ENCODE peak calls at places on chromosomes 4 and X, in six cellular contexts. Y is H9, R is brain microvascular endothelial cell, Q is progenitor cell of endocrine pancreas, S is nephron progenitor cell, A is osteocyte. P is an unnamed sample.

GRCh38 chrX:151974336-151975227 is at the start of gene GABRE:
- DNase-seq in R (no peak), Y (peak), A (no peak), S (peak), Q (peak), P (no peak)

GRCh38 chrX:134459683-134460004 is 321 bp upstream of the HPRT1 start:
- DNase-seq in Q (no peak), S (no peak), A (no peak), R (peak), Y (no peak), P (no peak)

GRCh38 chr4:89506866-89507494 is 199.4 kb upstream of the GPRIN3 start:
- DNase-seq in Y (no peak), Q (no peak), A (no peak), R (no peak), S (no peak), P (no peak)

GRCh38 chr4:6730603-6731300 is 14.8 kb downstream of the BLOC1S4 start:
- DNase-seq in A (no peak), Q (no peak), S (no peak), Y (peak), R (no peak), P (no peak)

GRCh38 chr4:6245246-6246169 is 24.1 kb upstream of the WFS1 start:
- DNase-seq in Q (no peak), A (no peak), S (no peak), R (no peak), Y (peak), P (peak)

GRCh38 chr4:177410566-177410965 is 31.7 kb downstream of the AGA start:
- DNase-seq in S (no peak), Q (no peak), R (no peak), Y (no peak), A (no peak), P (no peak)

GRCh38 chr4:53763813-53764597 is 172.7 kb upstream of the LNX1 start:
- DNase-seq in A (no peak), Y (no peak), Q (no peak), R (peak), S (no peak), P (no peak)

GRCh38 chr4:139633661-139634060 is 32.0 kb upstream of the MGST2 start:
- DNase-seq in R (peak), Y (peak), Q (no peak), A (no peak), S (no peak), P (no peak)

GRCh38 chr4:139219450-139220055 is 42.5 kb upstream of the ELF2 start:
- DNase-seq in Q (no peak), S (no peak), A (no peak), Y (no peak), R (no peak), P (no peak)

GRCh38 chrX:135484636-135485289 is 35.7 kb upstream of the INTS6L start:
- DNase-seq in S (no peak), R (peak), Y (no peak), A (no peak), Q (no peak), P (no peak)

GRCh38 chrX:21811832-21812231 is 27.6 kb upstream of the MBTPS2 start:
- DNase-seq in A (no peak), Y (no peak), S (no peak), Q (no peak), R (no peak), P (no peak)

GRCh38 chrX:2282490-2283090 is 218.2 kb downstream of the DHRSX start:
- DNase-seq in Q (no peak), A (no peak), R (no peak), Y (no peak), S (no peak), P (no peak)

GRCh38 chrX:39805825-39806224 is 291.9 kb downstream of the BCOR start:
- DNase-seq in A (no peak), S (no peak), R (no peak), Q (no peak), Y (no peak), P (no peak)

GRCh38 chr4:157792716-157793115 is 380.1 kb downstream of the GASK1B start:
- DNase-seq in Q (no peak), A (no peak), S (no peak), R (peak), Y (no peak), P (no peak)

GRCh38 chr4:56755901-56756300 is 65.6 kb downstream of the SPINK2 start:
- DNase-seq in Q (no peak), Y (no peak), A (no peak), R (no peak), S (no peak), P (no peak)

GRCh38 chr4:86496094-86497060 is 97.7 kb upstream of the PTPN13 start:
- DNase-seq in S (peak), A (no peak), Y (no peak), R (peak), Q (no peak), P (no peak)

GRCh38 chrX:11886745-11887144 is 128.7 kb downstream of the MSL3 start:
- DNase-seq in S (no peak), A (no peak), Y (no peak), R (peak), Q (no peak), P (no peak)

GRCh38 chr4:152935138-152935537 is 985 bp upstream of the FHDC1 start:
- DNase-seq in Q (peak), Y (peak), R (no peak), S (peak), A (no peak), P (no peak)

GRCh38 chr4:81493895-81494490 is 22.3 kb upstream of the RASGEF1B start:
- DNase-seq in S (no peak), A (no peak), Y (no peak), Q (no peak), R (no peak), P (no peak)

GRCh38 chrX:124117325-124117724 is 155.8 kb downstream of the STAG2 start:
- DNase-seq in Q (no peak), R (no peak), S (no peak), Y (no peak), A (no peak), P (no peak)

GRCh38 chr4:52577285-52577968 is 81.7 kb downstream of the USP46 start:
- DNase-seq in A (no peak), R (peak), Q (no peak), S (no peak), Y (no peak), P (no peak)

GRCh38 chrX:15549189-15550012 is 48.8 kb downstream of the BMX start:
- DNase-seq in Q (no peak), R (no peak), Y (no peak), A (no peak), S (no peak), P (no peak)

GRCh38 chr4:675980-676870 is 1.9 kb downstream of the MYL5 start:
- DNase-seq in S (no peak), A (no peak), R (no peak), Y (peak), Q (no peak), P (no peak)

GRCh38 chrX:12080265-12080664 is 58.0 kb upstream of the FRMPD4 start:
- DNase-seq in A (no peak), R (peak), Y (peak), S (peak), Q (no peak), P (no peak)

GRCh38 chr4:74365761-74366160 is 816 bp downstream of the EREG start:
- DNase-seq in R (no peak), A (no peak), Q (peak), Y (peak), S (peak), P (no peak)

GRCh38 chrX:1072637-1073377 is 139.6 kb downstream of the CRLF2 start:
- DNase-seq in Y (peak), A (no peak), S (no peak), R (no peak), Q (no peak), P (no peak)

GRCh38 chr4:38529189-38530115 is 134.5 kb upstream of the KLF3 start:
- DNase-seq in A (no peak), Y (no peak), R (no peak), S (no peak), Q (no peak), P (no peak)

GRCh38 chrX:1595711-1596060 is 4.3 kb downstream of the AKAP17A start:
- DNase-seq in Q (no peak), S (no peak), Y (no peak), R (no peak), A (no peak), P (peak)

GRCh38 chr4:10750714-10751113 is 66.1 kb upstream of the CLNK start:
- DNase-seq in R (no peak), Q (no peak), A (no peak), S (no peak), Y (no peak), P (no peak)

GRCh38 chr4:86927843-86928395 is 6.9 kb upstream of the AFF1 start:
- DNase-seq in R (peak), Y (peak), S (no peak), Q (no peak), A (no peak), P (no peak)

GRCh38 chr4:87982446-87982845 is 6.9 kb downstream of the SPP1 start:
- DNase-seq in Q (no peak), Y (no peak), A (no peak), R (peak), S (no peak), P (no peak)

GRCh38 chrX:33171071-33171470 is 40.3 kb downstream of the DMD start:
- DNase-seq in A (no peak), Q (no peak), Y (no peak), S (no peak), R (no peak), P (no peak)

GRCh38 chr4:2689114-2689513 is 67.0 kb downstream of the TNIP2 start:
- DNase-seq in Y (no peak), Q (no peak), R (no peak), A (no peak), S (no peak), P (no peak)

GRCh38 chrX:65985211-65985610 is 54.7 kb downstream of the VSIG4 start:
- DNase-seq in Y (no peak), Q (no peak), S (no peak), A (no peak), R (no peak), P (no peak)

GRCh38 chrX:152412105-152412504 is 39.0 kb downstream of the GABRA3 start:
- DNase-seq in A (no peak), Q (no peak), R (no peak), S (no peak), Y (no peak), P (no peak)

GRCh38 chrX:40854242-40854641 is 118.9 kb upstream of the MED14 start:
- DNase-seq in Q (no peak), A (no peak), R (no peak), Y (no peak), S (no peak), P (no peak)

GRCh38 chr4:57109847-57110634 is at the start of gene IGFBP7:
- DNase-seq in Y (no peak), R (no peak), A (peak), Q (peak), S (peak), P (peak)

GRCh38 chr4:88673886-88674285 is 23.7 kb downstream of the NAP1L5 start:
- DNase-seq in A (no peak), Y (no peak), R (no peak), Q (no peak), S (no peak), P (no peak)

DNA sequence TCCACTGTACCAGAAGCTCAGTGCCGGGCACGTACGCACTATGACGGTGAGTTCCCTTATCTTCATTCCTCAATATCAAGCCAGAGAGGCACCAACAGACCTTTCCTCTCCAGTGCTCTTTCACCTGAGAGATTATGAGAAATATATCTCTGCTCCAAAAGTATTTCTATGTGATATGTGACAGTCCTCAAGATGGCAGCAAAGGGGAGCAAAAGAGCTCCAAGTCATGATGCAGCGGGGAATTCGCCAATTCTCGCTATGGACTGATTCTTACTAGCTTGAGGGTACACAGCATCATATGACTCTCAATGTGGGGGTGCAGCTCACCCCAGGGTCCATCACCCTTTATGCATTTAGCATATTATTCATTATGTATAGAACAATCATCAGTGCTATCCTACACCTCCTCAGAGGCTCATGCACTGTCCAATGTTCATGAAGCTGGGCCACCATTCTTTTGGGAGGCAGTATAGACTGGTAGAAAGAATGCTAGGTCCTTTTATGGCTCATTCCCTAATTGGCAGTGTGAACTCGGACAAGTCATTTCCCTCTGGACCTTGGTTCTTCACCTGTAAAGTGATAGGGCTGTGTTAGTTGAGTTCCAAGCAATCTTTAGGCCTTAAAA is 12.8 kb upstream of the IQSEC2 start:
- DNase-seq in A (no peak), Y (no peak), Q (no peak), R (peak), S (no peak), P (no peak)
- TF ChIP-seq CTCF in A (peak), Y (peak), Q (no peak), R (peak), S (no peak), P (peak)

DNA sequence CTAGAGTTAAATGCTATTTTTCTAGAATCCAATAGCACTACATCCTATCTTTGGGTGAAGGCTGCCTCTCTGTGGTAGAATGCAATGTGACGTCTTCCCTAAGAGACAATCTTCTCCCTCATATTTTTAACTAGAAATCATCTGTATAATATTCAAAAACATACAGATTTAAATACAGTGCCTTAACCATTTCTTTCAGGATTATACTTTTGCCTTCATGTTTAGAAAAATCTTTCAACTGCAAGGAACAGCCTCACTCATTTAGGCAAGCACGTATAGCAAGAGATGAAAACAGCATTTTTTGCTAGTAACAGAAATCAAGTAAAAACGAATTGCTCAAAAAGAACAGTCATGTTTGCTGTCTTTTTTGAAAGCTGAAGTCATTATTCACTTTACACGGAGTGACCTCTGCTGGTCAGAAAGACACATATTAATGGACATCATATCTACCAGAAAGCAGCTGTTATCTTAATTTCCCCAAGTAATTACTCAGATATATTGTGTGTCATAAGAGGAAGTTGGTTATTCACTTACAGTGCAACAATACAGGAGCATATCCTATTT is 422.3 kb downstream of the STPG2 start:
- DNase-seq in A (no peak), Y (no peak), Q (no peak), R (peak), S (no peak), P (no peak)
- TF ChIP-seq CTCF in A (peak), Y (peak), Q (peak), R (peak), S (peak), P (peak)

GRCh38 chr4:146343776-146344175 is 129.4 kb downstream of the REELD1 start:
- DNase-seq in Q (no peak), R (no peak), S (no peak), A (no peak), Y (no peak), P (no peak)

GRCh38 chr4:146343199-146343598 is 128.9 kb downstream of the REELD1 start:
- DNase-seq in A (no peak), R (no peak), Y (no peak), Q (no peak), S (no peak), P (no peak)

GRCh38 chr4:146338512-146338911 is 124.2 kb downstream of the REELD1 start:
- DNase-seq in Y (no peak), A (no peak), S (no peak), R (no peak), Q (no peak), P (no peak)

GRCh38 chr4:146342600-146343192 is 128.4 kb downstream of the REELD1 start:
- DNase-seq in Q (no peak), S (peak), A (no peak), R (peak), Y (no peak), P (no peak)

DNA sequence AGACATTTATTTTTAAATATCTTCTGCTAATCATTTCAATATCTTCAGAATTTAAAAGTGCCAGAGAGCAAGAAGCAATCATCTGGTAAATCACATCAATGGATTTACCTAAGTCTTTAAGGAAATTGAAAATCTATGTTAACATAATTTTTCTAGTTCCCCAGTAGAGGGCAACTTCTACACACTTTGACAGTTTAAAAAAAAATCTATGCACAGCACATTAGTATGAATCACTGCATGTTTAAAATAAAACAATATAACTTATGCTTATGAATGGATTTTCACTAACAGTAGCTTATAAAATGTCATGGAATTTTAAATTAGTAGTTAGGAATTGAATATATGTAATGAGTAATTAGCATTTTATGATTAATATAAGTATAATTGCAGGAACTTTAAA is 126.5 kb downstream of the REELD1 start:
- DNase-seq in R (no peak), S (no peak), Q (no peak), A (no peak), Y (no peak), P (no peak)
- TF ChIP-seq CTCF in R (peak), S (peak), Q (peak), A (peak), Y (peak), P (peak)

GRCh38 chrX:46383006-46383405 is 162.2 kb downstream of the ZNF674 start:
- DNase-seq in Q (no peak), S (no peak), Y (no peak), R (no peak), A (no peak), P (no peak)

GRCh38 chrX:46381630-46382029 is 163.6 kb downstream of the ZNF674 start:
- DNase-seq in R (peak), Y (peak), Q (no peak), S (peak), A (no peak), P (no peak)

GRCh38 chrX:46382595-46382994 is 162.6 kb downstream of the ZNF674 start:
- DNase-seq in S (no peak), Y (no peak), Q (no peak), R (no peak), A (peak), P (no peak)

DNA sequence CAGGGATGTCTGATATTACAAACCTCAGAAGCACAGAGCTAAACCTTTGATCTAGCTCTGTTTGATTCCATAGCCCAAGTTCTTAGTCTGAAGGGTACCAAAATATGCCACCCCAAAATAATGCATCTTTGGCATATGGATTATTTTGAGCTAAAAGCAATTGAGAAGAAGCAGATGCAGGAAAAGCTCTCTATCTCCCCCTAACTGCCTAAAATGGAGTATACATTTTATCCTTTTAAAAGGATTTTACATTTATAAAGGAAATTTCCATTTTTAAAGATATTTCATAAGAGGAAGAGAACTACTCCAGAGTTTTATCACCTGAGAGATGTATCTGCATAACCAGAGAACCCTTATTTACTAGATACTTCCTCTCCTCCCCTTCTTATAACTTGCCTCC is 158.7 kb downstream of the ZNF674 start:
- DNase-seq in A (no peak), S (no peak), Y (no peak), Q (no peak), R (no peak), P (no peak)
- TF ChIP-seq CTCF in A (peak), S (no peak), Y (peak), Q (peak), R (peak), P (peak)

GRCh38 chrX:23901805-23902204 is 5.9 kb downstream of the APOO start:
- DNase-seq in A (no peak), R (peak), S (peak), Q (no peak), Y (peak), P (no peak)
- TF ChIP-seq CTCF in A (peak), R (peak), S (no peak), Q (peak), Y (peak), P (peak)

GRCh38 chrX:78029663-78030062 is 60.2 kb upstream of the PGAM4 start:
- DNase-seq in R (peak), Q (no peak), S (peak), A (no peak), Y (no peak), P (no peak)
- TF ChIP-seq CTCF in R (peak), Q (peak), S (peak), A (peak), Y (peak), P (peak)

DNA sequence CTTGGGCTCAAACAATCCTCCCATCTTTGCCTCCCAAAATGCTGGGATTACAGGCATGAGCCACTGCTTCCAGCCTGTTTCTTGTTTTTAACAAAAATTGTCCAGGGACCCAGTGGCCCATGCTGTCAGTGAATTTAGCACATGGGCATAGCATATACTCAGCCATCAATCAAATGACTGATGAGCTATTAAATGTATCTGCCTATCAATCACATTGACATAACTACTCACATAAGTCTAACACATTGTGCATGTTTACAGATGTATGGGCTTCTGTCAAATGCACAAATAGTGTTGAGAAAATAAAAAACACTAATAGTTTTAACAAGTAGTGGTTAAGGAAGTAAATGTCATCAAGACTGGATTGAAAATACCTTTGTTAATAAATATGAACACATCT is 249.4 kb downstream of the COX18 start:
- DNase-seq in Q (no peak), Y (no peak), S (no peak), R (no peak), A (no peak), P (no peak)
- TF ChIP-seq CTCF in Q (no peak), Y (no peak), S (no peak), R (no peak), A (no peak), P (no peak)

P was measured in chondrocyte.